ENCODE peak calls at places on chromosomes 1 and 21, in ten cellular contexts. One of them, this sample, is unnamed.

GRCh38 chr1:107877092-107877491 is 87.9 kb downstream of the VAV3 start:
- DNase-seq in neural crest cell: no peak
- DNase-seq in CD4-positive, alpha-beta T cell: no peak
- DNase-seq in H7: no peak
- DNase-seq in ovary: no peak
- DNase-seq in pancreas: no peak
- DNase-seq in endothelial cell: no peak
- DNase-seq in NCI-H2029: no peak
- DNase-seq in NCI-H1092 treated with DMSO at 0.1 percent for 48 hours: no peak
- DNase-seq in fibroblast of the conjunctiva: peak; percentile 34
- DNase-seq in this sample: no peak

GRCh38 chr1:232925421-232926202 is 24.8 kb upstream of the NTPCR start:
- DNase-seq in NCI-H1092 treated with DMSO at 0.1 percent for 48 hours: peak; percentile 40
- DNase-seq in pancreas: no peak
- DNase-seq in neural crest cell: no peak
- DNase-seq in fibroblast of the conjunctiva: no peak
- DNase-seq in CD4-positive, alpha-beta T cell: no peak
- DNase-seq in endothelial cell: no peak
- DNase-seq in NCI-H2029: no peak
- DNase-seq in ovary: no peak
- DNase-seq in H7: no peak
- DNase-seq in this sample: no peak

GRCh38 chr1:30229960-30230359 is 493.4 kb downstream of the MATN1 start:
- DNase-seq in NCI-H1092 treated with DMSO at 0.1 percent for 48 hours: no peak
- DNase-seq in CD4-positive, alpha-beta T cell: no peak
- DNase-seq in ovary: no peak
- DNase-seq in pancreas: no peak
- DNase-seq in neural crest cell: no peak
- DNase-seq in endothelial cell: no peak
- DNase-seq in H7: no peak
- DNase-seq in fibroblast of the conjunctiva: no peak
- DNase-seq in NCI-H2029: no peak
- DNase-seq in this sample: no peak

GRCh38 chr1:93576346-93576745 is 105.3 kb downstream of the BCAR3 start:
- DNase-seq in pancreas: no peak
- DNase-seq in fibroblast of the conjunctiva: peak; percentile 81
- DNase-seq in H7: no peak
- DNase-seq in CD4-positive, alpha-beta T cell: no peak
- DNase-seq in endothelial cell: no peak
- DNase-seq in neural crest cell: no peak
- DNase-seq in ovary: no peak
- DNase-seq in NCI-H1092 treated with DMSO at 0.1 percent for 48 hours: peak; percentile 83
- DNase-seq in NCI-H2029: no peak
- DNase-seq in this sample: no peak

GRCh38 chr1:26887125-26887524 is 3.0 kb downstream of the GPN2 start:
- DNase-seq in CD4-positive, alpha-beta T cell: no peak
- DNase-seq in pancreas: no peak
- DNase-seq in fibroblast of the conjunctiva: no peak
- DNase-seq in H7: peak; percentile 61
- DNase-seq in NCI-H1092 treated with DMSO at 0.1 percent for 48 hours: no peak
- DNase-seq in neural crest cell: no peak
- DNase-seq in endothelial cell: no peak
- DNase-seq in NCI-H2029: no peak
- DNase-seq in ovary: no peak
- DNase-seq in this sample: no peak

GRCh38 chr21:42830456-42831455 is 48.6 kb downstream of the WDR4 start:
- DNase-seq in fibroblast of the conjunctiva: no peak
- DNase-seq in neural crest cell: no peak
- DNase-seq in CD4-positive, alpha-beta T cell: no peak
- DNase-seq in endothelial cell: no peak
- DNase-seq in pancreas: peak; percentile 42
- DNase-seq in ovary: peak; percentile 6
- DNase-seq in NCI-H2029: peak; percentile 20
- DNase-seq in H7: no peak
- DNase-seq in NCI-H1092 treated with DMSO at 0.1 percent for 48 hours: no peak
- DNase-seq in this sample: no peak

GRCh38 chr1:184030433-184031126 is 6.9 kb downstream of the COLGALT2 start:
- DNase-seq in NCI-H1092 treated with DMSO at 0.1 percent for 48 hours: no peak
- DNase-seq in NCI-H2029: no peak
- DNase-seq in ovary: no peak
- DNase-seq in pancreas: no peak
- DNase-seq in neural crest cell: no peak
- DNase-seq in H7: no peak
- DNase-seq in fibroblast of the conjunctiva: no peak
- DNase-seq in CD4-positive, alpha-beta T cell: no peak
- DNase-seq in endothelial cell: no peak
- DNase-seq in this sample: no peak

GRCh38 chr1:72037745-72038343 is 244.5 kb downstream of the NEGR1 start:
- DNase-seq in CD4-positive, alpha-beta T cell: no peak
- DNase-seq in NCI-H1092 treated with DMSO at 0.1 percent for 48 hours: peak; percentile 21
- DNase-seq in fibroblast of the conjunctiva: peak; percentile 29
- DNase-seq in endothelial cell: peak; percentile 42
- DNase-seq in neural crest cell: peak; percentile 36
- DNase-seq in pancreas: peak; percentile 34
- DNase-seq in ovary: no peak
- DNase-seq in H7: no peak
- DNase-seq in NCI-H2029: peak; percentile 41
- DNase-seq in this sample: no peak

GRCh38 chr1:154502066-154502741 is at the start of the genes SHE and TDRD10:
- DNase-seq in H7: peak; percentile 89
- DNase-seq in endothelial cell: peak; percentile 65
- DNase-seq in pancreas: no peak
- DNase-seq in fibroblast of the conjunctiva: no peak
- DNase-seq in neural crest cell: no peak
- DNase-seq in NCI-H2029: no peak
- DNase-seq in NCI-H1092 treated with DMSO at 0.1 percent for 48 hours: no peak
- DNase-seq in ovary: peak; percentile 36
- DNase-seq in CD4-positive, alpha-beta T cell: no peak
- DNase-seq in this sample: peak; percentile 69

GRCh38 chr1:27045973-27046558 is 33.4 kb upstream of the TENT5B start:
- DNase-seq in endothelial cell: peak; percentile 77
- DNase-seq in ovary: peak; percentile 42
- DNase-seq in pancreas: peak; percentile 69
- DNase-seq in fibroblast of the conjunctiva: no peak
- DNase-seq in NCI-H2029: no peak
- DNase-seq in CD4-positive, alpha-beta T cell: peak; percentile 42
- DNase-seq in NCI-H1092 treated with DMSO at 0.1 percent for 48 hours: peak; percentile 39
- DNase-seq in neural crest cell: peak; percentile 82
- DNase-seq in H7: peak; percentile 84
- DNase-seq in this sample: peak; percentile 71

GRCh38 chr21:29372063-29372802 is 73.5 kb downstream of the BACH1 start:
- DNase-seq in fibroblast of the conjunctiva: peak; percentile 72
- DNase-seq in ovary: peak; percentile 28
- DNase-seq in CD4-positive, alpha-beta T cell: peak; percentile 47
- DNase-seq in neural crest cell: peak; percentile 57
- DNase-seq in NCI-H2029: peak; percentile 69
- DNase-seq in H7: peak; percentile 36
- DNase-seq in pancreas: peak; percentile 56
- DNase-seq in endothelial cell: peak; percentile 62
- DNase-seq in NCI-H1092 treated with DMSO at 0.1 percent for 48 hours: peak; percentile 77
- DNase-seq in this sample: peak; percentile 79

GRCh38 chr1:5637171-5637570 is 355.1 kb downstream of the NPHP4 start:
- DNase-seq in CD4-positive, alpha-beta T cell: no peak
- DNase-seq in neural crest cell: no peak
- DNase-seq in H7: no peak
- DNase-seq in NCI-H1092 treated with DMSO at 0.1 percent for 48 hours: no peak
- DNase-seq in NCI-H2029: peak; percentile 7
- DNase-seq in ovary: no peak
- DNase-seq in endothelial cell: no peak
- DNase-seq in pancreas: peak; percentile 30
- DNase-seq in fibroblast of the conjunctiva: no peak
- DNase-seq in this sample: no peak

GRCh38 chr1:151372411-151372934 is at the start of gene SELENBP1:
- DNase-seq in NCI-H1092 treated with DMSO at 0.1 percent for 48 hours: peak; percentile 95
- DNase-seq in CD4-positive, alpha-beta T cell: no peak
- DNase-seq in neural crest cell: peak; percentile 54
- DNase-seq in fibroblast of the conjunctiva: peak; percentile 79
- DNase-seq in H7: peak; percentile 79
- DNase-seq in ovary: peak; percentile 91
- DNase-seq in NCI-H2029: peak; percentile 89
- DNase-seq in endothelial cell: peak; percentile 37
- DNase-seq in pancreas: peak; percentile 91
- DNase-seq in this sample: no peak

This sample was measured in B cell.